ENCODE peak calls at places on chromosome 13, in four cellular contexts. S, G, D and O are unnamed samples. For H3K4me1, the result is how much of the 10 kb centered on the place peaks cover.

GRCh38 chr13:30806784-30807183 is 71.4 kb downstream of the ALOX5AP start:
- DNase-seq in G (peak), D (no peak), S (no peak), O (no peak)

GRCh38 chr13:83221256-83221655 is 661.0 kb downstream of the SLITRK1 start:
- DNase-seq in G (no peak), D (no peak), S (no peak), O (peak)

GRCh38 chr13:61880576-61881283 is 465.1 kb upstream of the PCDH20 start:
- DNase-seq in G (peak), S (peak), D (no peak), O (peak)

GRCh38 chr13:33728271-33729037 is 89.5 kb upstream of the RFC3 start:
- DNase-seq in S (no peak), D (no peak), G (no peak), O (no peak)

GRCh38 chr13:83515267-83515666 is 367.0 kb downstream of the SLITRK1 start:
- DNase-seq in S (no peak), D (no peak), G (peak), O (no peak)

GRCh38 chr13:20430296-20430695 is 95.4 kb downstream of the CRYL1 start:
- DNase-seq in S (no peak), G (no peak), D (no peak), O (no peak)

GRCh38 chr13:74110053-74110452 is 24.2 kb downstream of the KLF12 start:
- DNase-seq in S (no peak), G (no peak), D (no peak), O (no peak)

GRCh38 chr13:89205856-89206255 is 1534.7 kb downstream of the SLITRK5 start:
- DNase-seq in S (no peak), D (no peak), G (no peak), O (peak)

GRCh38 chr13:59677966-59678814 is 485.5 kb downstream of the DIAPH3 start:
- DNase-seq in S (no peak), D (no peak), G (peak), O (peak)

GRCh38 chr13:111662451-111662850 is 342.0 kb downstream of the TEX29 start:
- DNase-seq in D (no peak), G (no peak), S (peak), O (no peak)

GRCh38 chr13:30341815-30342570 is 34.6 kb upstream of the KATNAL1 start:
- DNase-seq in S (no peak), G (peak), D (no peak), O (no peak)

GRCh38 chr13:111486331-111486730 is 165.9 kb downstream of the TEX29 start:
- DNase-seq in D (no peak), G (no peak), S (no peak), O (no peak)

GRCh38 chr13:79995334-79995733 is 345.6 kb downstream of the SPRY2 start:
- DNase-seq in G (peak), D (no peak), S (no peak), O (peak)

GRCh38 chr13:21338651-21339278 is 120.3 kb downstream of the ZDHHC20 start:
- DNase-seq in S (no peak), D (no peak), G (no peak), O (peak)

GRCh38 chr13:77861716-77862115 is 56.9 kb downstream of the EDNRB start:
- DNase-seq in D (no peak), S (no peak), G (no peak), O (no peak)

GRCh38 chr13:80235559-80236296 is 105.2 kb downstream of the SPRY2 start:
- DNase-seq in S (no peak), G (no peak), D (no peak), O (no peak)

GRCh38 chr13:21675095-21676007 is 4.5 kb downstream of the FGF9 start:
- DNase-seq in G (no peak), D (peak), S (peak), O (peak)

GRCh38 chr13:32811297-32811800 is 204.9 kb upstream of the KL start:
- DNase-seq in S (no peak), D (no peak), G (no peak), O (no peak)

GRCh38 chr13:45626731-45627374 is 11.3 kb upstream of the ERICH6B start:
- DNase-seq in G (no peak), S (no peak), D (no peak), O (peak)

GRCh38 chr13:66353664-66354063 is 876.5 kb downstream of the PCDH9 start:
- DNase-seq in G (no peak), D (no peak), S (no peak), O (no peak)

GRCh38 chr13:30664689-30665088 is 47.0 kb downstream of the USPL1 start:
- DNase-seq in G (no peak), D (no peak), S (no peak), O (no peak)

GRCh38 chr13:109819851-109820250 is 33.5 kb upstream of the IRS2 start:
- DNase-seq in D (no peak), S (no peak), G (no peak), O (no peak)

GRCh38 chr13:21020176-21020575 is 41.2 kb downstream of the LATS2 start:
- DNase-seq in D (no peak), S (peak), G (no peak), O (no peak)

GRCh38 chr13:100542546-100543156 is 45.9 kb downstream of the GGACT start:
- DNase-seq in G (peak), D (peak), S (peak), O (no peak)

GRCh38 chr13:60448907-60449510 is 52.0 kb downstream of the TDRD3 start:
- DNase-seq in S (no peak), D (no peak), G (peak), O (peak)

GRCh38 chr13:24612726-24613125 is 67.5 kb upstream of the ATP12A start:
- DNase-seq in S (no peak), G (no peak), D (no peak), O (no peak)

GRCh38 chr13:98542568-98543379 is 34.1 kb downstream of the STK24 start:
- DNase-seq in D (no peak), S (no peak), G (no peak), O (no peak)

GRCh38 chr13:98540476-98540875 is 36.4 kb downstream of the STK24 start:
- DNase-seq in G (no peak), D (no peak), S (no peak), O (no peak)

GRCh38 chr13:98543380-98544104 is 33.4 kb downstream of the STK24 start:
- DNase-seq in S (no peak), D (no peak), G (no peak), O (no peak)

GRCh38 chr13:98541211-98541610 is 35.7 kb downstream of the STK24 start:
- DNase-seq in D (no peak), G (no peak), S (no peak), O (no peak)

GRCh38 chr13:98541701-98542203 is 35.2 kb downstream of the STK24 start:
- DNase-seq in D (no peak), G (no peak), S (no peak), O (no peak)
- H3K4me1 ChIP-seq in D (under half), G (under half), S (under half), O (under half)

GRCh38 chr13:39376088-39376487 is 226.9 kb downstream of the LHFPL6 start:
- DNase-seq in G (no peak), S (no peak), D (no peak), O (no peak)
- H3K56ac ChIP-seq in G (no peak), S (no peak), D (no peak), O (no peak)

GRCh38 chr13:67841071-67841470 is 610.9 kb upstream of the PCDH9 start:
- DNase-seq in S (peak), D (peak), G (no peak), O (peak)
- H3K4me1 ChIP-seq in S (under half), D (under half), G (under half), O (under half)

GRCh38 chr13:96279904-96280303 is 190.0 kb downstream of the HS6ST3 start:
- DNase-seq in S (no peak), G (no peak), D (no peak), O (no peak)
- H3K56ac ChIP-seq in S (no peak), G (no peak), D (no peak), O (no peak)

GRCh38 chr13:26589754-26590153 is 32.3 kb downstream of the WASF3 start:
- DNase-seq in G (peak), S (no peak), D (no peak), O (no peak)
- H3K4me1 ChIP-seq in G (under half), S (under half), D (under half), O (under half)

GRCh38 chr13:50082426-50083283 is 67.4 kb downstream of the KCNRG start:
- DNase-seq in S (peak), G (peak), D (peak), O (peak)
- H3K56ac ChIP-seq in S (no peak), G (peak), D (no peak), O (peak)

GRCh38 chr13:41058229-41059070 is 2.9 kb upstream of the WBP4 start:
- DNase-seq in G (peak), S (no peak), D (no peak), O (peak)

GRCh38 chr13:41056194-41056593 is 5.1 kb upstream of the WBP4 start:
- DNase-seq in S (no peak), D (no peak), G (no peak), O (no peak)

GRCh38 chr13:41054919-41055619 is 6.2 kb upstream of the WBP4 start:
- DNase-seq in G (no peak), S (no peak), D (no peak), O (peak)

GRCh38 chr13:41059466-41059865 is 1.8 kb upstream of the WBP4 start:
- DNase-seq in D (no peak), S (no peak), G (peak), O (no peak)

DNA sequence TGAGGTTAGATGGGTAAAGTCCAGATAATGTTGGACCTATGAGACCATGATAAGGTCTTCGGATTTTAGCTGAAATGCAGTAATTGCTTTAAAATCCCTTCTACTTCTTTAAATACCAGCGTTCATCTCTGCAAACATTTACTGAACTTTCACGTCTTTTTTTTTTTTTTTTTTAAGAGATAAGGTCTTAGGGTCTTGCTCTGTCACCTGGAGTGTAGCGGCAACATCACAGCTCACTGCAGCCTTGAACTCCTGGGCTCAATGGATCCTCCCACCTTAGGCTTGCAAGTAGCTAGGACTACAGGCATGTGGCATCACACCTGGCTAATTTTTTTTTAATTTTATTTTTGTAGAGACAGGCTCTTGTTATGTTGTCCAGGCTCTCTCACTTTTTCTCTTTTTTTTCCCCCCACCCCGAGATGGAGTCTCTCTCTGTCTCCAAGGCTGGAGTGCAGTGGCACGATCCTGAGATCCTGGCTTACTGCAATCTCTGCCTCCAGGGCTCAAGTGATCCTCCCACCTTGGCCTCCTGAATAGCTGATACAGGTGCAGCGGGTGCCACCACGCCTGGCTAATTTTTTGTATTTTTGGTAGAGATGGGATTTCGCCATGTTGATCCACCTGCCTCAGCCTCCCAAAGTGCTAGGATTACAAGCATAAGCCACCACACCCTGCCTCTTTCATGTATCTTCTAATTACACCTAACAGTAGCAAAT is 4.2 kb upstream of the WBP4 start:
- DNase-seq in S (no peak), G (no peak), D (no peak), O (no peak)
- H3K4me1 ChIP-seq in S (under half), G (under half), D (under half), O (under half)

GRCh38 chr13:98972627-98973026 is 5.2 kb downstream of the DOCK9 start:
- DNase-seq in D (no peak), G (peak), S (no peak), O (peak)

GRCh38 chr13:98975822-98976261 is 2.0 kb downstream of the DOCK9 start:
- DNase-seq in D (no peak), S (no peak), G (no peak), O (peak)

GRCh38 chr13:98970293-98970692 is 7.6 kb downstream of the DOCK9 start:
- DNase-seq in S (no peak), G (no peak), D (no peak), O (no peak)

GRCh38 chr13:98974053-98974452 is 3.8 kb downstream of the DOCK9 start:
- DNase-seq in D (no peak), G (no peak), S (no peak), O (no peak)

DNA sequence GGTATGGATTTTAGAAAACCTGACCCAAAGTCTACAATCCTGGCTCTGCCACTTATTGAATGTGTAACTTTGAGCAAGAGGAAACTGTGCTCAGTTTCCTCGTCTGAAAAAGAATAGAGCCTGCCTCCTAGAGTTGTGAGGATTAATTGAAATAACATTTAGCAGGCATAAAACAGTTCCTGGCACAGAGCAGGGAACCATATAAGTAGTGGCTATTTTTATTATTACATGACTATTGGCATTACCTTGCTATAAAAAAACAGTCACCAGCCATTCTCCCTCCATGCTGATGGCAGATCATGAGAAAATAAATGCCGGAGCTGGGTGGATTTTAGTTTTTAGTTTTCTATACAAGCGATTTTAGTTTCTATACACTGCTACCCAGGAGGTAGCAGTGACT is 5.8 kb downstream of the DOCK9 start:
- DNase-seq in G (no peak), S (no peak), D (no peak), O (no peak)
- H3K56ac ChIP-seq in G (no peak), S (no peak), D (no peak), O (peak)